ENCODE peak calls at places on chromosomes 3 and 15, in seven cellular contexts. F, G, E, R, P, V and S are unnamed samples.
A peak's percentile ranks its signal among the peaks of the same experiment; 100 is the strongest.

GRCh38 chr3:161372321-161373260 is 1.3 kb upstream of the SPTSSB start:
- DNase-seq in F (no peak), G (no peak), E (no peak), R (no peak), P (peak; percentile 18), V (peak; percentile 30), S (no peak)

GRCh38 chr3:157501863-157502262 is 1.4 kb downstream of the VEPH1 start:
- DNase-seq in F (no peak), G (no peak), E (no peak), R (no peak), P (no peak), V (no peak), S (no peak)

GRCh38 chr3:169052465-169053302 is 610.8 kb downstream of the MECOM start:
- DNase-seq in F (no peak), G (peak; percentile 28), E (no peak), R (no peak), P (no peak), V (no peak), S (no peak)

GRCh38 chr3:182092662-182093262 is 381.0 kb downstream of the SOX2 start:
- DNase-seq in F (no peak), G (no peak), E (peak; percentile 94), R (no peak), P (no peak), V (no peak), S (no peak)

GRCh38 chr3:53097887-53098286 is 32.3 kb downstream of the RFT1 start:
- DNase-seq in F (no peak), G (no peak), E (no peak), R (no peak), P (no peak), V (no peak), S (no peak)

GRCh38 chr3:78742041-78742440 is 1025.8 kb downstream of the ROBO1 start:
- DNase-seq in F (no peak), G (no peak), E (no peak), R (no peak), P (no peak), V (no peak), S (no peak)

GRCh38 chr3:50184242-50184978 is 7.0 kb upstream of the GNAT1 start:
- DNase-seq in F (no peak), G (no peak), E (no peak), R (no peak), P (no peak), V (no peak), S (no peak)

GRCh38 chr3:16545413-16546185 is 32.1 kb upstream of the RFTN1 start:
- DNase-seq in F (no peak), G (no peak), E (no peak), R (no peak), P (no peak), V (no peak), S (no peak)

GRCh38 chr3:20837676-20838302 is 651.8 kb upstream of the SGO1 start:
- DNase-seq in F (no peak), G (no peak), E (no peak), R (no peak), P (no peak), V (peak; percentile 19), S (no peak)

GRCh38 chr3:59708202-59708601 is 658.4 kb upstream of the CFAP20DC start:
- DNase-seq in F (no peak), G (no peak), E (no peak), R (no peak), P (no peak), V (no peak), S (no peak)

GRCh38 chr3:181487236-181487978 is 224.3 kb upstream of the SOX2 start:
- DNase-seq in F (no peak), G (no peak), E (no peak), R (no peak), P (no peak), V (peak; percentile 10), S (no peak)

GRCh38 chr15:66940368-66940767 is 125.0 kb upstream of the SMAD3 start:
- DNase-seq in F (no peak), G (peak; percentile 62), E (no peak), R (no peak), P (no peak), V (no peak), S (no peak)

GRCh38 chr3:53464424-53464823 is 30.0 kb upstream of the CACNA1D start:
- DNase-seq in F (no peak), G (no peak), E (peak; percentile 34), R (no peak), P (peak; percentile 18), V (peak; percentile 58), S (no peak)

GRCh38 chr15:88690331-88690730 is 51.5 kb downstream of the ISG20 start:
- DNase-seq in F (no peak), G (no peak), E (no peak), R (no peak), P (no peak), V (no peak), S (no peak)

GRCh38 chr3:194121881-194122280 is 14.1 kb upstream of the HES1 start:
- DNase-seq in F (no peak), G (peak; percentile 62), E (peak; percentile 75), R (no peak), P (no peak), V (no peak), S (no peak)

GRCh38 chr3:170753421-170754344 is 116.3 kb downstream of the RPL22L1 start:
- DNase-seq in F (no peak), G (peak; percentile 79), E (no peak), R (no peak), P (no peak), V (no peak), S (no peak)

GRCh38 chr3:39146611-39147373 is 6.6 kb downstream of the CSRNP1 start:
- DNase-seq in F (peak; percentile 90), G (peak; percentile 98), E (peak; percentile 91), R (peak; percentile 45), P (peak; percentile 77), V (peak; percentile 67), S (peak; percentile 84)
- TF ChIP-seq POLR2A in F (no peak), G (no peak), E (no peak), R (peak; percentile 50), P (no peak), V (peak; percentile 28), S (peak; percentile 17)

GRCh38 chr15:81024891-81025290 is 24.2 kb downstream of the TLNRD1 start:
- DNase-seq in F (no peak), G (no peak), E (no peak), R (no peak), P (no peak), V (no peak), S (no peak)

GRCh38 chr15:81021321-81021720 is 20.6 kb downstream of the TLNRD1 start:
- DNase-seq in F (no peak), G (no peak), E (no peak), R (no peak), P (no peak), V (no peak), S (no peak)

GRCh38 chr15:81027200-81027599 is 26.5 kb downstream of the TLNRD1 start:
- DNase-seq in F (no peak), G (peak; percentile 24), E (no peak), R (no peak), P (no peak), V (no peak), S (no peak)

GRCh38 chr15:81024265-81024875 is 23.6 kb downstream of the TLNRD1 start:
- DNase-seq in F (no peak), G (no peak), E (no peak), R (no peak), P (no peak), V (no peak), S (no peak)

DNA sequence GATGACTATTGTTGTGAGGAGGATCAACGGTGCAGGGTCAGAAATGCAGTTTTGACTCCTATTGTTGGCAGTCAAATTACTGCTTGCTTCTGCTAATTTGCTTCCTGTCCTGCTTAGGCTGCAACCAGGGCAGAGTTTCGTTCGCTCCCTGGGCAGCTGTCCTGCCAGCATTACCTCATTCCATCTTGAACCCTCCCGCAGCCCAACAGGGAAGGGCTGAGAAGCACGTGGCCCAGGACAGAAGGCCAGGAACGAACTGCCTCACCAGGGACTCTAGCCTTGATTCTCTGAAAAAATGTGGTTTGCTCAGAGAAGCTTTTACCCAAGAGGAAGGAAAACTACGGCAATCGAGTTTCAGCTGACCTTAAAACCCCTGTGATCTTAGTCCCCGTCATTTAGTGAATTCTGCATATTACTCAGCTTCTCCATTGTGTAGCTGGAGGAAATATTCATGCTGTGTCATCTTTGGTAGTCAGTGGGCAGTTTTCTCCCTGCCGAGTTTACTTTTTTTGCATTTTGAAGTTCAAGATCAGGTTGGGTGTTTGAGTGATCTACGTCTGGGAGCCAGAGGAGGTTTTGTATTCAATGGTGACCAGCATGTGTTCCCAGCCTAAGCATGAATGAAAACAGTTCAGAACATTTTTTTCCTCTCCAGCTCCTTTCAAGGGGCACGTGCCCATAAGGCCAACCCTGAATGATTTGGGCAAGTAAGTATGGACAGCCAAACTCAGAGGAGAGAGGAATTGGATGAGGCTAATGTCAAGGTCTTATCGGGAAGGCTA is 23.0 kb downstream of the TLNRD1 start:
- DNase-seq in F (peak; percentile 90), G (peak; percentile 66), E (no peak), R (peak; percentile 30), P (no peak), V (peak; percentile 42), S (no peak)
- TF ChIP-seq POLR2A in F (no peak), G (no peak), E (no peak), R (no peak), P (no peak), V (no peak), S (no peak)

DNA sequence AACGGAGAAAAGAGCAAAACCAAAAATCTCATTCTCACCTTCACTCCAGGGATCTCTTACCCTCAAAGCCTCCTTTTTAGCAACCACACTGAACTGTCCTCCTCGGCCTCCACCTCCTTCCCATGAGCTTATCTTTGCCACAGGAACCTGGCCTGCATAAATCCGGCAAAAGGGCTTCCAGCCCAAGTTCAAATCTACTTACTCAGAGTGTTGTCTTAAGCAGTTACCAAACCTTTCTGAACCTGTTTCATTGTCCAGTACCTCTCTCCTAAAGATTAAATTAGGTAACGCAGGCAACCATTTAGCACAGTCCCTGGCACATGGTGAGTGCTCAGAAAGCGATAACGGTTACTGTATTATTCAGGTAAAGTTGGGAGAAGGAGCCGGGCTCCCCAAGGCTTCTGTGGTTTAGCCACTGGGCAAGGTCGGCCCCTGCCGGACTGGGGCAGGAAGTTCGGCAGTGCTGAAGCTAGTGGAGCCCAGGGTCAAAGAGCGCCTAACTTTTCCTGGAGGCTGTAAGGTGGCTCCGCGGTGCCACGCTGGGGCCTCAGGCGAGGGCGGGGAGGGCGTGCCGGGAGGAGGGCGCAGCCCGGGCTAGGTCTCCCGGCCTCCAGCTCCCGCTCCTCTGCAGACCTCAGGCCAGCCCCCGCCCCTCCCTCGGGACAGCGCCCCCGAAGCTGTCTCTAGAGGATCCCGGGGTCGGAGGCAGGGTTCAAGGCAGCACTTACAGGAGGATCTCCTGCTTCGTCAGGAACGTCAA is 620 bp downstream of the CIB1 start:
- DNase-seq in F (no peak), G (peak; percentile 26), E (peak; percentile 85), R (peak; percentile 29), P (no peak), V (peak; percentile 88), S (peak; percentile 54)
- TF ChIP-seq POLR2A in F (no peak), G (no peak), E (no peak), R (no peak), P (no peak), V (peak; percentile 49), S (no peak)

GRCh38 chr3:126989316-126990023 is 6.6 kb downstream of the PLXNA1 start:
- DNase-seq in F (no peak), G (no peak), E (no peak), R (no peak), P (no peak), V (no peak), S (no peak)
- TF ChIP-seq POLR2A in F (no peak), G (no peak), E (no peak), R (no peak), P (no peak), V (no peak), S (no peak)